ENCODE peak calls at places on chromosomes 13 and 19, in four cellular contexts. U is neuronal stem cell, O is mesendoderm, J is mesenchymal stem cell. E is an unnamed sample. For H3K36me3, the result is how much of the 10 kb centered on the place peaks cover.

GRCh38 chr19:41748012-41748411 is 7.3 kb upstream of the CEACAM6 start:
- DNase-seq in O (no peak), J (no peak), U (no peak), E (no peak)

GRCh38 chr13:107466326-107466725 is 749.0 kb downstream of the LIG4 start:
- DNase-seq in J (peak), U (no peak), O (peak), E (peak)

GRCh38 chr13:111610077-111610476 is 289.6 kb downstream of the TEX29 start:
- DNase-seq in U (no peak), O (no peak), J (no peak), E (no peak)

GRCh38 chr13:84553252-84553651 is 671.0 kb upstream of the SLITRK1 start:
- DNase-seq in J (no peak), O (no peak), U (no peak), E (no peak)

GRCh38 chr19:58356971-58357797 is 3.9 kb upstream of the A1BG start:
- DNase-seq in U (no peak), J (no peak), O (no peak), E (no peak)

GRCh38 chr13:83153833-83154232 is 728.4 kb downstream of the SLITRK1 start:
- DNase-seq in O (no peak), U (no peak), J (no peak), E (no peak)

GRCh38 chr19:42655748-42656147 is 61.0 kb upstream of the CEACAM8 start:
- DNase-seq in J (no peak), O (no peak), U (no peak), E (no peak)

GRCh38 chr13:77506874-77507273 is 28.6 kb upstream of the SCEL start:
- DNase-seq in O (no peak), J (peak), U (no peak), E (no peak)

GRCh38 chr13:76723551-76724232 is 162.5 kb downstream of the KCTD12 start:
- DNase-seq in J (peak), O (peak), U (no peak), E (peak)

GRCh38 chr13:30394798-30395191 is 27.5 kb upstream of the UBE2L5 start:
- DNase-seq in J (peak), O (no peak), U (no peak), E (peak)

GRCh38 chr19:32453736-32454135 is 48.2 kb downstream of the DPY19L3 start:
- DNase-seq in J (peak), O (no peak), U (no peak), E (peak)

GRCh38 chr13:82713681-82714405 is 1168.4 kb downstream of the SLITRK1 start:
- DNase-seq in U (no peak), O (no peak), J (no peak), E (peak)

GRCh38 chr13:64529874-64530485 is 2700.2 kb downstream of the PCDH9 start:
- DNase-seq in U (no peak), O (peak), J (peak), E (no peak)

GRCh38 chr13:96650301-96650886 is 343.9 kb downstream of the OXGR1 start:
- DNase-seq in O (peak), J (peak), U (no peak), E (no peak)

GRCh38 chr13:87982436-87982835 is 311.3 kb downstream of the SLITRK5 start:
- DNase-seq in U (no peak), J (no peak), O (no peak), E (no peak)

GRCh38 chr19:45059258-45059965 is 16.9 kb downstream of the ZNF296 start:
- DNase-seq in O (peak), J (peak), U (peak), E (peak)

GRCh38 chr13:99526549-99526948 is 25.3 kb downstream of the TM9SF2 start:
- DNase-seq in J (no peak), U (no peak), O (peak), E (no peak)

GRCh38 chr13:111228262-111229144 is 91.9 kb upstream of the TEX29 start:
- DNase-seq in U (no peak), J (peak), O (peak), E (peak)

GRCh38 chr19:49473868-49474544 is at the start of gene FLT3LG:
- DNase-seq in U (no peak), J (peak), O (no peak), E (peak)

DNA sequence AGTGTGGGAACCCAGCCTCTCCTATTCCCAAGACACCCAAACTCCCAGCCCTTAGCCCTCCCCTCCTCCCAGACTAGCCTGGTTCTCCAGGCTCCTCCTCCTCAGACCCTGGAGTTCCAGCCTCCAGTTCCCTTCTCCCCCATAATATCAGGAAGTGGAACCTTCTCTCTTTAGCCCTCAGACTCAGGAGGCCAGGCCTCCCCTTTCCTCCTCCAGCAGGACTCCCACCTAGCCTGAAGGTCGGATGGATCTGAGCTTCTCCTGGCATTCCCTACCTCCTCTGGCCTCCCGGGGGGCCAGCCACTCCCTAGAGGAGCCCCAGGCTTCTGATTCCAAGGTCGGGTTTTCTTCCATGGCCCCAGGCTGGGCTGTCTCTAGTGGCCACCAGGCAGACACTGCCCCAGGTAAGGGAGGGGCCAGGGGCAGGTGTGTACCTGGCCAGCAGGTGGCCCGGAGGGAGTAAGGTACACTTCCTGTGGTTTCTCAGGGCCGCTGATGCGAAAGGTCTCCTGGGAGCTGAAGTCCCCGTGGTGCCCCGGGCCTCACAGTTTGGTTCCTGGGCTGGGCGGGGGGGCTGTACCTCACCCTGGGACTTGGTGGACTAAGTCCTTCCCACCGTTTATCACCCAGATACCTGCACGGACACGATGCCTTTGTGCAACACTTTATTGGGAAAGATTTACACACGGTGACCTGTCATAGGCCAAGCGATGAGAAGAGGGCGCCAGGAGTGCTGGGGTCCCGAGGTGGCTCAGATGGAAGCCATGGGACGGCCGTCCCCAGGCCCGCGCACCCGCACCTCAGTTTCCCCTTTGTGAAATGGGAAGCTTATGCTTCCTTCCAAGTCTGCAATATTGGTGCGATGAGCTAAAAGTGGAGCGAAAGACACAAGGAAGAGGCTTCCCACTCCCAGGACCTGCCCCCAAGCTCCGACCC is at the start of gene TMC4:
- DNase-seq in U (no peak), O (peak), J (peak), E (no peak)
- H2BK5ac ChIP-seq in U (no peak), O (no peak), J (no peak), E (no peak)

DNA sequence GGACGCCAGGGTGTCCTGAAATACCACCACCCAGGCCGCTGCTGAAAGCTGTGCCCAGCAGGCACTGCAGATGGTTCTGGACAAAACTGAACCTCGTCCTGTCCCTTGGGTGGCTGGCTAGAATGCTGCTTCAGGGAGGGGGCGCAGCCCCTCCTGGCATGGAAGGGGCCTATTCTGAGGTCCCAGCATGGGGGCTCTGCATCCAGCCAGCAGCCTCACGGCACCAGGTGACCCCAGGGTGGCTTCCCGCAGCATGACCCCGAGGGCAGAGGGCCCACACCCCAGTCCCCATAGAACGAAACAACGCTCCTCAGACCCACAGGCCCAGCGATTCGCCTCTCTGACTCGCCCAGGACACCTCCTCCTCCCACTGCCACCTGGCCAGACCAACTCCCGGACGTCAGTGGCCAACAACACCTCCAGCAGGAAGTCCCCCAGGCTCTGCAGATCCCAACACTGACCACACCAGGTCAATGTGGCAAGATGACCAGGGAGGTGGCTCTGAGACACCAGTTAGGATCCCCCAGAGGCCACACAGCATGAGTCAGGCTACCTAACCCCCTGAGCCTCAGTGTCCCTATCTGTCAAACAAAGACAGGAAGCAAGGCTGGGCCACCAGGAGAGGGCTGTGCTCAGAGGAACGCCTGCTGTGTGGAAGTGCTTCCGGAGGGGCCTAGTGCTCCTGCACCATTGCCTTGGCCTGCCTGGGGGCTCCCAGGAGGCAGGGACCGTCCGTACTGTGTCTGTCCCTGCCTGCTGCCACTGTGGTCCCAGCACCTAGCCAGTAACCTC is 6.1 kb downstream of the MKNK2 start:
- DNase-seq in J (no peak), U (no peak), O (no peak), E (no peak)
- H3K36me3 ChIP-seq in J (half or more), U (under half), O (under half), E (under half)

DNA sequence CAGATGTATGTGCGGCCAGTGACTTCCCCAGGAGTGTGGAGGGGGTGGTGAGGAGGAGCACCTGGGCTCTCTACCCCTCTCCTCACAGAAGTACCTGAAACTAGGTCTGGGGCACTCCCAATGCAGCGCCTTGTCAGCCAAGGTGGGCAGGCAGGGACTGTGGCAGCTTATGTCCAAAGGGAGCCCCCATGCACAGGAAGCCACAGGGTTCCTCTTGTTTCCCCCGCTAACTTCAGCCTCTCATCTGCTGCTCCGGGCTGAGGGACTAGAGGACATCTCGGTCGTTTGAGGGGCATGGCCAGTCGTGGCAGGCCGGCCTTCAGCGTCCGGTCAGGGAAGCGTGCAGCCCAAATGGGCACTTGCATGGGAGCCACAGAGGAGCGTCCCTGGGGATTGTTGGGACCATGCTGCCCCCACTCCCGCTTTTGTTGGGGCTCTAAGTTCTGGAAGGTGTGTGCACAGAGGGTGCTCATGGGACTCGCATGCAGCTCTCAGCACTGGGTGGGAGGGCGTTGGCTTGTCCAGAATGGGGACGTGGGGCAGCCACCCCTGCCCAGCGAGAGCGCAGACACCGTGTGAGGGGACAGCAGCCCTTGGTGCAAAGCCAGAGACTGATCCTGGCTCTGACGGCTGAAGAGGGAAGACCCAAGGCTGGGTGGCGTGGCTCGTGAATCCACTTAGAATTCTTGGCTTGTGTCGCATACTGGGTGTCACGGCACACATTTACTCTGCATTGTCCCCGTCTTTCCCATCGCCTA is 16.6 kb upstream of the NPAS1 start:
- DNase-seq in U (no peak), O (no peak), J (no peak), E (no peak)
- H2BK5ac ChIP-seq in U (no peak), O (no peak), J (no peak), E (no peak)

GRCh38 chr13:112954488-112955270 is 14.3 kb upstream of the MCF2L start:
- DNase-seq in J (no peak), U (no peak), O (no peak), E (no peak)
- H3K36me3 ChIP-seq in J (under half), U (under half), O (under half), E (under half)

GRCh38 chr19:11261431-11261901 is 858 bp downstream of the DOCK6 start:
- DNase-seq in J (peak), O (peak), U (no peak), E (no peak)
- H2BK5ac ChIP-seq in J (no peak), O (no peak), U (no peak), E (no peak)

E was measured in IMR-90.